ENCODE peak calls at places on chromosomes 6 and 20, in seven cellular contexts. R, J, I, C, O, X and Y are unnamed samples.

GRCh38 chr6:136524339-136524935 is 25.8 kb downstream of the MAP7 start:
- DNase-seq in R (no peak), J (no peak), I (no peak), C (no peak), O (no peak), X (no peak), Y (no peak)

GRCh38 chr6:166738778-166739654 is 112.0 kb upstream of the RPS6KA2 start:
- DNase-seq in R (no peak), J (no peak), I (no peak), C (no peak), O (no peak), X (no peak), Y (no peak)

GRCh38 chr20:31720486-31721407 is 1.9 kb downstream of the BCL2L1 start:
- DNase-seq in R (no peak), J (no peak), I (no peak), C (no peak), O (no peak), X (no peak), Y (no peak)

GRCh38 chr6:38477680-38478260 is 162.0 kb downstream of the BTBD9 start:
- DNase-seq in R (no peak), J (no peak), I (no peak), C (no peak), O (no peak), X (no peak), Y (no peak)

GRCh38 chr20:50717974-50718761 is 13.2 kb upstream of the PARD6B start:
- DNase-seq in R (no peak), J (no peak), I (no peak), C (no peak), O (no peak), X (no peak), Y (peak; percentile 77)

GRCh38 chr6:119215885-119216590 is 133.5 kb downstream of the MAN1A1 start:
- DNase-seq in R (no peak), J (no peak), I (no peak), C (no peak), O (no peak), X (no peak), Y (no peak)

GRCh38 chr6:40779399-40779798 is 192.2 kb upstream of the LRFN2 start:
- DNase-seq in R (no peak), J (no peak), I (peak; percentile 14), C (no peak), O (peak; percentile 35), X (peak; percentile 30), Y (no peak)

GRCh38 chr6:9789201-9789600 is 625.7 kb downstream of the TFAP2A start:
- DNase-seq in R (no peak), J (no peak), I (no peak), C (no peak), O (peak; percentile 6), X (peak; percentile 7), Y (no peak)

GRCh38 chr6:3392059-3392458 is 64.8 kb downstream of the SLC22A23 start:
- DNase-seq in R (no peak), J (no peak), I (no peak), C (no peak), O (no peak), X (no peak), Y (no peak)

GRCh38 chr6:99467509-99468106 is 42.5 kb upstream of the PNISR start:
- DNase-seq in R (no peak), J (no peak), I (no peak), C (no peak), O (peak; percentile 50), X (peak; percentile 49), Y (no peak)

GRCh38 chr6:147911686-147912085 is 403.2 kb downstream of the SAMD5 start:
- DNase-seq in R (no peak), J (no peak), I (no peak), C (no peak), O (no peak), X (no peak), Y (no peak)

GRCh38 chr20:43894531-43894930 is 20.1 kb upstream of the TOX2 start:
- DNase-seq in R (no peak), J (no peak), I (no peak), C (no peak), O (no peak), X (no peak), Y (no peak)

GRCh38 chr6:100464910-100465700 is at the start of gene SIM1:
- DNase-seq in R (no peak), J (peak; percentile 95), I (peak; percentile 74), C (no peak), O (peak; percentile 69), X (peak; percentile 74), Y (peak; percentile 97)

GRCh38 chr6:166627875-166628849 is 1.1 kb upstream of the RPS6KA2 start:
- DNase-seq in R (no peak), J (peak; percentile 84), I (no peak), C (peak; percentile 65), O (peak; percentile 62), X (peak; percentile 50), Y (peak; percentile 59)

GRCh38 chr20:34852298-34852697 is 20.4 kb downstream of the GGT7 start:
- DNase-seq in R (no peak), J (no peak), I (no peak), C (no peak), O (no peak), X (no peak), Y (no peak)

GRCh38 chr6:90062667-90063066 is 168.4 kb downstream of the GJA10 start:
- DNase-seq in R (no peak), J (no peak), I (no peak), C (no peak), O (no peak), X (no peak), Y (no peak)

GRCh38 chr6:5278571-5279120 is 17.3 kb downstream of the FARS2 start:
- DNase-seq in R (no peak), J (no peak), I (no peak), C (no peak), O (no peak), X (no peak), Y (no peak)

GRCh38 chr6:52839124-52840055 is 1.2 kb downstream of the GSTA5 start:
- DNase-seq in R (peak; percentile 15), J (no peak), I (no peak), C (no peak), O (peak; percentile 75), X (peak; percentile 68), Y (no peak)

GRCh38 chr6:166957087-166957804 is 896 bp upstream of the RNASET2 start:
- DNase-seq in R (no peak), J (peak; percentile 66), I (no peak), C (peak; percentile 56), O (no peak), X (no peak), Y (peak; percentile 89)

GRCh38 chr6:110708295-110708965 is 106.8 kb downstream of the CDK19 start:
- DNase-seq in R (peak; percentile 16), J (no peak), I (peak; percentile 36), C (no peak), O (peak; percentile 43), X (peak; percentile 34), Y (no peak)

GRCh38 chr20:15576401-15576800 is 996.8 kb downstream of the KIF16B start:
- DNase-seq in R (no peak), J (no peak), I (no peak), C (no peak), O (no peak), X (no peak), Y (no peak)

GRCh38 chr6:21824431-21825180 is 231.1 kb downstream of the SOX4 start:
- DNase-seq in R (no peak), J (no peak), I (no peak), C (no peak), O (no peak), X (no peak), Y (no peak)

GRCh38 chr6:139556532-139556931 is 182.1 kb upstream of the CITED2 start:
- DNase-seq in R (no peak), J (no peak), I (no peak), C (no peak), O (no peak), X (no peak), Y (no peak)

GRCh38 chr20:63151554-63152321 is 64.2 kb downstream of the YTHDF1 start:
- DNase-seq in R (peak; percentile 24), J (peak; percentile 54), I (no peak), C (no peak), O (peak; percentile 32), X (no peak), Y (no peak)

GRCh38 chr6:6684365-6684833 is 95.9 kb downstream of the LY86 start:
- DNase-seq in R (no peak), J (no peak), I (no peak), C (no peak), O (no peak), X (no peak), Y (no peak)

GRCh38 chr20:20038586-20038985 is 13.7 kb downstream of the CRNKL1 start:
- DNase-seq in R (no peak), J (no peak), I (no peak), C (no peak), O (no peak), X (no peak), Y (no peak)
- TF ChIP-seq CTCF in R (no peak), J (no peak), I (no peak), C (no peak), O (no peak), X (no peak), Y (no peak)

DNA sequence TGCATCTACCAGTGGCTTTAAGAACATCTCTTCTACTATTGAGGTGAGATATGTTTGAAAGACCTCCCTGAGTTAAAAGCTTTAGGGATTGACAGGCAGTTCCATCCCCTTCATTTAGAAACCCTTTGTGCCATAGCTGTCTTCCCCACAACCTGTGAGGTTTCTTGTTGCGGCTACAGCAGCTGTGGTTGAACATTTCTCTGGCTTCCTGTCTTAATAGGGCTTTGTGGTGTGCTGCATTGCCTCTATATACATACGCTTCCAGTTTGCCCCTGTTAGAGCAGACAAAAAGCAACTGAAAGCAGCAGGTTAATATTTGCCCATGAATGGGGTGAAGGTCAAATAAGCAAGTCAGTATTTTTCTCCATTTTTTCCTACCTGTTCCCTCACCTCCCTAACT is 210.2 kb downstream of the TMEM200A start:
- DNase-seq in R (no peak), J (no peak), I (no peak), C (no peak), O (no peak), X (no peak), Y (no peak)
- TF ChIP-seq CTCF in R (no peak), J (no peak), I (no peak), C (no peak), O (no peak), X (no peak), Y (no peak)

DNA sequence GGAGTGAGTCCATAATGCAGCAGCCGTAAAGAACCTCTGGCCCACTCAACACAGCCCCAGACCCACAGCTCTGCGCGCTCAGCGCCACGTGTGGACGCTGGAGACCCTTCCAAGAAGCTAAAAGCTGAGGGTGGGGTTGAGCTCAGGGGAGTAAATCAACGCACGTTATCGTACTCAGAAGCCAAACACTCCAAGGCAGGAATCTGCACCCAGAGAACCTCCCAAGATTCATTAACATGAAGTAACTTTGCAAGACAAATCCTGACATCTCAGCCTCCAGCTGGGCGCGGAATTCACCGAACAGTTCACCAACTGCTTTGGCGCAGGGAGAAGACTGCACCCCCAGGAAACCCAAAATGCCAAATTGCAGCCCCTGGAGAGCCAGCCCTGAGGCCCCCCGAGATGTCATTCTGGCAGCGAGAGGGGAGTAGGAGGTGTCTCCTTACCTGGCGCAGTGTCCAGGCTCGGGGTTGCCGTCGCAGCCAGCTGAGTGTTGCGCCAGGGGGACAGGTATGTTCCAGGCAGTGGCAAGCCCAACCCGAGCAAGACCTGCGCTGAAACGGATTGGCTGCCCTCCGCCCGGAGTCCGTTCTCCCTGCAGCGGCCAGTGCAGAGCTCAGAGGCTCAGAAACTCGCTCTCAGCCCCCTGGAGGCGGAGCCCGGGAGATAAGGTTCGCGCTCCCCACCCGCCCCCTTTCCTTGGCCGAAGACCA is at the start of gene COL21A1:
- DNase-seq in R (no peak), J (peak; percentile 58), I (no peak), C (peak; percentile 29), O (peak; percentile 20), X (no peak), Y (peak; percentile 86)
- TF ChIP-seq CTCF in R (peak; percentile 41), J (no peak), I (peak; percentile 48), C (no peak), O (peak; percentile 29), X (peak; percentile 23), Y (no peak)

GRCh38 chr20:9514072-9514460 is 324 bp upstream of the LAMP5 start:
- DNase-seq in R (no peak), J (no peak), I (no peak), C (no peak), O (no peak), X (no peak), Y (no peak)
- TF ChIP-seq CTCF in R (no peak), J (no peak), I (no peak), C (no peak), O (no peak), X (no peak), Y (no peak)